ENCODE peak calls at places on chromosomes 1 and 21, in six cellular contexts. V is cardiac fibroblast; E is endothelial cell; N is GM13977; U is CD8-positive, alpha-beta T cell; D is RWPE1. X is an unnamed sample.

GRCh38 chr1:217076902-217077301 is 353.7 kb upstream of the ESRRG start:
- DNase-seq in V (no peak), E (no peak), N (no peak), U (no peak), D (no peak), X (no peak)

GRCh38 chr1:226223157-226223785 is at the start of gene MIXL1:
- DNase-seq in V (no peak), E (peak), N (peak), U (no peak), D (no peak), X (no peak)

GRCh38 chr1:198597690-198598430 is 41.0 kb upstream of the PTPRC start:
- DNase-seq in V (no peak), E (no peak), N (no peak), U (no peak), D (no peak), X (no peak)

GRCh38 chr1:59967141-59967697 is 40.6 kb upstream of the CYP2J2 start:
- DNase-seq in V (no peak), E (peak), N (no peak), U (no peak), D (no peak), X (no peak)

GRCh38 chr1:100988121-100988520 is 37.5 kb downstream of the DPH5 start:
- DNase-seq in V (no peak), E (no peak), N (no peak), U (no peak), D (no peak), X (no peak)

GRCh38 chr21:28791595-28792282 is 200.9 kb downstream of the LTN1 start:
- DNase-seq in V (no peak), E (no peak), N (no peak), U (no peak), D (no peak), X (no peak)

GRCh38 chr1:10755977-10756521 is 40.4 kb downstream of the CASZ1 start:
- DNase-seq in V (peak), E (no peak), N (no peak), U (peak), D (peak), X (no peak)

GRCh38 chr1:25784575-25785051 is 15.4 kb upstream of the SELENON start:
- DNase-seq in V (no peak), E (no peak), N (no peak), U (no peak), D (no peak), X (no peak)

GRCh38 chr1:205805082-205805711 is 7.8 kb downstream of the SLC41A1 start:
- DNase-seq in V (no peak), E (no peak), N (no peak), U (no peak), D (no peak), X (no peak)

GRCh38 chr1:234154320-234155251 is 218.7 kb upstream of the COA6 start:
- DNase-seq in V (peak), E (peak), N (peak), U (no peak), D (peak), X (no peak)

GRCh38 chr1:19535214-19535613 is 49.9 kb upstream of the CAPZB start:
- DNase-seq in V (no peak), E (no peak), N (no peak), U (no peak), D (no peak), X (no peak)

GRCh38 chr1:169595764-169596711 is 9.8 kb upstream of the F5 start:
- DNase-seq in V (peak), E (peak), N (no peak), U (no peak), D (peak), X (no peak)

GRCh38 chr1:101605878-101606277 is 369.1 kb downstream of the S1PR1 start:
- DNase-seq in V (no peak), E (no peak), N (no peak), U (no peak), D (no peak), X (no peak)

GRCh38 chr1:232543194-232543593 is 86.7 kb downstream of the SIPA1L2 start:
- DNase-seq in V (no peak), E (no peak), N (no peak), U (no peak), D (no peak), X (no peak)

GRCh38 chr1:246162560-246162959 is 344.5 kb downstream of the SMYD3 start:
- DNase-seq in V (no peak), E (no peak), N (no peak), U (no peak), D (no peak), X (no peak)

GRCh38 chr1:26472901-26473845 is 933 bp downstream of the HMGN2 start:
- DNase-seq in V (peak), E (peak), N (peak), U (peak), D (peak), X (peak)

GRCh38 chr1:91507330-91507729 is 6.7 kb downstream of the CDC7 start:
- DNase-seq in V (peak), E (no peak), N (no peak), U (no peak), D (no peak), X (no peak)

GRCh38 chr1:172932981-172933380 is 117.8 kb downstream of the TNFSF18 start:
- DNase-seq in V (no peak), E (no peak), N (no peak), U (no peak), D (no peak), X (no peak)

GRCh38 chr1:31944205-31945089 is 6.3 kb upstream of the PTP4A2 start:
- DNase-seq in V (peak), E (peak), N (peak), U (peak), D (peak), X (peak)

GRCh38 chr1:156828414-156829085 is 11.9 kb upstream of the SH2D2A start:
- DNase-seq in V (no peak), E (no peak), N (no peak), U (no peak), D (no peak), X (no peak)

GRCh38 chr1:192998536-192998935 is 60.6 kb downstream of the UCHL5 start:
- DNase-seq in V (no peak), E (no peak), N (no peak), U (no peak), D (no peak), X (no peak)
- TF ChIP-seq CTCF in V (peak), E (peak), N (peak), U (no peak), D (no peak), X (peak)

GRCh38 chr21:14968821-14969220 is 96.0 kb downstream of the NRIP1 start:
- DNase-seq in V (peak), E (no peak), N (no peak), U (no peak), D (no peak), X (no peak)
- TF ChIP-seq CTCF in V (no peak), E (no peak), N (no peak), U (no peak), D (no peak), X (no peak)

DNA sequence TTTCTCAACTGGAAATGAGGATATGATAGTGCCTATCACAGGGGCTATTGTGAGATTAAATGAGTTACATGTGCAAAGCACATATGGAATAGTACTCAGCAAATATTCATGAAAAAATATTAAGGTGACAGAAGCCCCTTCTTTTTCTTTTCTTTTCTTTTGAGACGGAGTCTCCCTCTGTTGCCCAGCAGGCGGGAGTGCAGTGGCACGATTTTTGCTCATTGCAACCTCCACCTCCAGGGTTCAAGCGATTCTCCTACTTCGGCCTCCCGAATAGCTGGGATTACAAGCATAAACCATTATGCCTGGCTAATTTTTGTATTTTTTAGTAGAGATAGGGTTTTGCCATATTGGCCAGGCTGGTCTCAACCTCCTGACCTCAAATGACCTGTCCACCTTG is 139.4 kb downstream of the HIVEP3 start:
- DNase-seq in V (no peak), E (no peak), N (no peak), U (no peak), D (no peak), X (no peak)
- TF ChIP-seq CTCF in V (peak), E (no peak), N (peak), U (no peak), D (no peak), X (no peak)

DNA sequence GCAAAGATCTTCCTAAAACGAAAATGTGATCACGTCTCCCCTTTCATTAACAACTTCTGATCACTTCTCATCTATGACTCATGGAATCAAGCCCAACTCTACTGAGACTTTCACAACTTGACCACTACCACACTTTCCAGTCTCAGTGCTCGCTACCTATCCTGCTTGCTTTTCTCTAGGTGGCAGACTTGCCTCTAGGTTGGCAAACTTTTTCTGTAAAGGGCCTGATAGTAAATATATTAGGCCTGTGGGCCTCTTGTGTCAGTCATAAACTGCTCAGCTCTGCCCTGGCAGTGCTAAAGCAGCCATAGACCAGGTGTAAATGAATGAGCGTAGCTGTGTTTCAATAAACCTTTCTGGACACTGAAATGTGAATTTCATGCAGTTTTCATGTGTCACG is 21.5 kb upstream of the HMGB4 start:
- DNase-seq in V (no peak), E (no peak), N (no peak), U (no peak), D (no peak), X (no peak)
- TF ChIP-seq CTCF in V (no peak), E (no peak), N (no peak), U (no peak), D (no peak), X (no peak)

DNA sequence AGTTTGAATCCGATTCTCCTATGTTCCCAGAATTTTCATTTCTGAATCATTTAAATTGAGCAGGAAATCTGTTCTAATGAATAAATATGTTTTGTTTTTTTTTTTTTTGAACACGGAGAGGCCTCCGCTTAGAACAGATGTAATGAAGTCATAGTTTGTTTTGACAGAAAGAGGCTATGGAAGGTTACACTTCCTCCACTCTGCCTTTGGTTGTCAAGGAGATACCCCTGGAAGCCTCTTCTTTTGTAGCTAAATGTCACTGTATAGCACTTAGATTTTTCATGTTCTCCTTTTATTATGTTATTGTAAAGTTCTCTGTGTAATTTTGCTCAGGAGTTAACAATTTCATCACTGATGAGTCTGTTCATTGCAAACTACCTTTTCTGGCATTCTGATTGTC is 22.7 kb upstream of the GNG12 start:
- DNase-seq in V (peak), E (no peak), N (no peak), U (no peak), D (no peak), X (no peak)
- TF ChIP-seq CTCF in V (no peak), E (no peak), N (no peak), U (no peak), D (no peak), X (no peak)

GRCh38 chr1:97461782-97462181 is 459.1 kb downstream of the DPYD start:
- DNase-seq in V (no peak), E (no peak), N (peak), U (no peak), D (no peak), X (no peak)

GRCh38 chr1:97464305-97464704 is 456.5 kb downstream of the DPYD start:
- DNase-seq in V (no peak), E (no peak), N (no peak), U (no peak), D (no peak), X (no peak)

GRCh38 chr1:97467445-97467844 is 453.4 kb downstream of the DPYD start:
- DNase-seq in V (no peak), E (no peak), N (no peak), U (no peak), D (no peak), X (no peak)
- TF ChIP-seq CTCF in V (no peak), E (no peak), N (no peak), U (no peak), D (no peak), X (no peak)

DNA sequence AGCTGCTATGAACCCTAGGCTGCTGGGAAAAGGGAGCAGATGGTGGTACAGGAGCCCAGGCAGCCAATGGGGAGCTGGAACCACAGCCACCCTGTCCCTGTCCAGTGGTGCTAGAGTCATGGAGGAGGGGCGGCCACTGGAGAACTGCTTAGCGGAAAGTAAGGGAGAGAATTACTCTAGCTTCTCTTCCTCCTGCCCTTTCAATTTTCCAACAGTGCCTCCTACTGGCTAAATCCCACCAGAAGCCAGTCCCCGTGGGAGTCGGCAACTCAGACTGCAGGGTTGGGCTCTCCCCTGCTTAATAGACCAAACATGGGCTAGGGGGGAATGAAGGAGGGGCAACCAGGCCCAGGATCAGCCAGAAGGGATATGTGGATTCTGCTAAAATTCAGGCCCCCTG is 154.5 kb downstream of the ACTL8 start:
- DNase-seq in V (peak), E (peak), N (no peak), U (no peak), D (no peak), X (no peak)
- TF ChIP-seq CTCF in V (peak), E (peak), N (no peak), U (no peak), D (no peak), X (peak)

DNA sequence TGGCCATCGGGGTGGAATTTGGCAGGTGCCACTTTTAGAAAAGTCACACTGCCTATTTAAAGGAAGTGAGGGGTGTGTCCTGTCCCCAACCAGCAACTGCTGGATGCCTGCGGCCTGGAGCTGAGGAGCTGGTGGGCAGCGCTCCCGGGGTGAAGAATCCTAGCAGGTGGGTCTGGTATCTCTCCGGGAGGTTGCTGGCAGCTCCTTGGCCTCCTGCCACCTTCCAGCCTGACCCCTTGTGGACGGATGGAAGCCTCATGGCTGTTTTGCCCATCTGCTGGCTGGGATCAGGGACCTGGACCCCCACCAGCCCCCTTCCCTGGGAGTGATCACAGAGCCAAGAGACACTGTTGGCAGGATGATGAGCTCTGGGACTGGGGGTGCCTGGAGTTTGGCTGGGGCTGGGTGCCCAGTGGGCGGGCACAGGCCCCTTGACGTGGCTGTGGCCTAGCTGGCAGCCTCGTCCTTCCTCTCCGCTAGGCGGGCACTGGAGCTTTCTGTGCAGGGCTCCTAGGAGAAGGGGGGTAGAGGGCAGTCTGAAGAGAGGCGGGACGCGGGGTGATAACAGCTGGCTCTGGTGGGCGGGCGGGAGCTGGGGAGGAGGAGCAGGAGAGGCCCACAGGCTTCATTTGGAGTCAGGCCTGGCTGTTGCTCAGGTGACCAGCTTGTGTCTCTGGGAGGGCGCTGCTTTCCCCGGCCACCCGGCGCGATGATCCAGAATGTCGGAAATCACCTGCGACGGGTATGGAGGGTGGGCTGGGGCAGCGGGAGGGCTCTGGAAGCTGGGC is at the start of gene ACOT11:
- DNase-seq in V (peak), E (no peak), N (peak), U (no peak), D (no peak), X (peak)
- TF ChIP-seq CTCF in V (no peak), E (no peak), N (peak), U (no peak), D (no peak), X (no peak)

DNA sequence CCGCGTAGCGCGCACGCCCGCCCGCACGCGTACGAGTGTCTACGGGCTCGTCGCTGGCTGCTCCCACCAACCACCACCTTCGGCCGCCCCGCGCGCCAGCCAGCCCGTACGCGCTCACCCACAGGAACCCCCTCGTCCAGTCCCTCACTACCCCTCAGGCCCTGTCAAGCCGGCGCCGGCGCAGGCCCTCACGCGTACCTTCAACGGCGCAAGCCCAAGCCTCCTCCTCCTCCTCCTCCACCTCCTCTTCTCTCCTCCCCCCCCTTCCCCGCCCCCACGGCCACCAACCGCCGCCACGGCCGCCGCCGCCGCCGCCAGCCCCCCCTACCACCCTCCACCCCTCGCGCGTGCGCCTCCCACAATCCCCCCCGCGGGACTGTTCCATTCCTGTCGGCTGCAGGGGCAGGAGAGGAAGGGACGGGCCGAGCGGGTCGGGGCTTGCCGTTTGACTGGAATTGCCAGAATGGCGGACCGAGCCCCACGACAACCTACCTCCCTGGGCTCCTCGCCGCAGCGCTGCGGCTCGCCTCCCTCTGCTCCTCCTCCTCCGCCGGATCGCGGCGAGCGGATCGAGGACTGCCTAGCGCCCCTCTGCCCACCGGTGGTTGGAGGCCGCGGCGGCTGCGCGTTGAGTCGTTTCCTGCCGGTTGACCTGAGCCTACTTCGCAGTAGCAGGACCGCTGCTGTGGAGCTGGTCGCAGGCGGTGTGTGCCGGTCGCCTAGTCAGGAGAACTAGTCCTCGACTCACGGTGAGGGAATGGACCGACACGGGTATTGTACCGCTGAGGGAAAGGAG is at the start of gene ASH1L:
- DNase-seq in V (peak), E (peak), N (peak), U (peak), D (peak), X (peak)
- TF ChIP-seq CTCF in V (no peak), E (no peak), N (no peak), U (no peak), D (no peak), X (no peak)

X was measured in type B pancreatic cell.